ENCODE peak calls at places on chromosomes 1 and 21, in nine cellular contexts. J is iris pigment epithelial cell; W is effector memory CD8-positive, alpha-beta T cell; R is lower leg skin; X is mucosa of gallbladder; N is erythroblast; V is CD8-positive, alpha-beta T cell; I is fibroblast of mammary gland; S is A549. Z is an unnamed sample.

GRCh38 chr21:44285102-44285501 is 574 bp upstream of the AIRE start:
- DNase-seq in J (no peak), W (no peak), R (no peak), X (no peak), N (no peak), V (no peak), I (no peak), S (no peak), Z (no peak)

GRCh38 chr1:15870421-15870820 is 22.9 kb downstream of the SPEN start:
- DNase-seq in J (peak; percentile 42), W (no peak), R (no peak), X (no peak), N (no peak), V (no peak), I (peak; percentile 50), S (no peak), Z (no peak)

GRCh38 chr1:236416165-236416564 is 22.1 kb downstream of the EDARADD start:
- DNase-seq in J (no peak), W (peak; percentile 68), R (peak; percentile 25), X (no peak), N (peak; percentile 49), V (peak; percentile 32), I (no peak), S (no peak), Z (no peak)

GRCh38 chr21:17726047-17726446 is 93.1 kb downstream of the C21orf91 start:
- DNase-seq in J (peak; percentile 17), W (no peak), R (no peak), X (no peak), N (no peak), V (no peak), I (peak; percentile 2), S (peak; percentile 20), Z (no peak)

GRCh38 chr1:206445861-206446495 is 24.3 kb upstream of the IKBKE start:
- DNase-seq in J (no peak), W (no peak), R (no peak), X (no peak), N (no peak), V (no peak), I (no peak), S (no peak), Z (no peak)

GRCh38 chr1:28512058-28512611 is 6.3 kb downstream of the RCC1 start:
- DNase-seq in J (peak; percentile 26), W (no peak), R (no peak), X (no peak), N (no peak), V (no peak), I (peak; percentile 50), S (peak; percentile 49), Z (no peak)

GRCh38 chr1:234593771-234594504 is 16.0 kb downstream of the IRF2BP2 start:
- DNase-seq in J (no peak), W (no peak), R (no peak), X (no peak), N (no peak), V (no peak), I (no peak), S (no peak), Z (no peak)

GRCh38 chr1:231590453-231591198 is 36.0 kb upstream of the DISC1 start:
- DNase-seq in J (peak; percentile 80), W (peak; percentile 14), R (no peak), X (peak; percentile 31), N (peak; percentile 54), V (peak; percentile 29), I (peak; percentile 82), S (peak; percentile 83), Z (no peak)

GRCh38 chr1:36108314-36108713 is 16.7 kb downstream of the COL8A2 start:
- DNase-seq in J (peak; percentile 83), W (no peak), R (no peak), X (no peak), N (no peak), V (no peak), I (peak; percentile 25), S (no peak), Z (no peak)

GRCh38 chr1:39675220-39675619 is 3.3 kb upstream of the NT5C1A start:
- DNase-seq in J (no peak), W (no peak), R (no peak), X (no peak), N (no peak), V (no peak), I (no peak), S (no peak), Z (no peak)

GRCh38 chr1:67135354-67135753 is 584 bp upstream of the C1orf141 start:
- DNase-seq in J (peak; percentile 93), W (no peak), R (no peak), X (no peak), N (no peak), V (no peak), I (peak; percentile 90), S (no peak), Z (no peak)

GRCh38 chr1:224700915-224701531 is 84.9 kb downstream of the CNIH3 start:
- DNase-seq in J (peak; percentile 13), W (no peak), R (no peak), X (no peak), N (peak; percentile 14), V (no peak), I (peak; percentile 42), S (peak; percentile 24), Z (peak; percentile 9)

GRCh38 chr1:160004427-160004826 is 27.4 kb downstream of the PIGM start:
- DNase-seq in J (no peak), W (no peak), R (no peak), X (no peak), N (no peak), V (no peak), I (no peak), S (no peak), Z (no peak)

GRCh38 chr1:182617734-182618288 is 13.6 kb upstream of the RGS16 start:
- DNase-seq in J (peak; percentile 11), W (no peak), R (no peak), X (no peak), N (no peak), V (no peak), I (peak; percentile 54), S (no peak), Z (no peak)

GRCh38 chr1:154726443-154726842 is 118.5 kb upstream of the ADAR start:
- DNase-seq in J (peak; percentile 25), W (no peak), R (no peak), X (no peak), N (no peak), V (no peak), I (no peak), S (no peak), Z (no peak)

GRCh38 chr1:201539561-201540404 is 856 bp downstream of the NAV1 start:
- DNase-seq in J (peak; percentile 50), W (no peak), R (peak; percentile 95), X (no peak), N (no peak), V (no peak), I (peak; percentile 76), S (no peak), Z (no peak)

GRCh38 chr21:25005388-25005787 is 601.9 kb downstream of the MRPL39 start:
- DNase-seq in J (peak; percentile 26), W (no peak), R (no peak), X (no peak), N (no peak), V (no peak), I (peak; percentile 48), S (no peak), Z (no peak)

GRCh38 chr1:30478288-30478687 is 245.1 kb downstream of the MATN1 start:
- DNase-seq in J (no peak), W (no peak), R (peak; percentile 29), X (no peak), N (no peak), V (no peak), I (no peak), S (no peak), Z (no peak)

GRCh38 chr1:169321539-169321938 is 46.1 kb downstream of the NME7 start:
- DNase-seq in J (peak; percentile 81), W (no peak), R (no peak), X (no peak), N (no peak), V (no peak), I (peak; percentile 80), S (peak; percentile 3), Z (no peak)

GRCh38 chr1:154883919-154884867 is 14.1 kb upstream of the KCNN3 start:
- DNase-seq in J (no peak), W (no peak), R (peak; percentile 81), X (no peak), N (peak; percentile 89), V (no peak), I (no peak), S (no peak), Z (peak; percentile 92)

GRCh38 chr21:35023396-35024070 is 25.6 kb downstream of the RUNX1 start:
- DNase-seq in J (no peak), W (no peak), R (peak; percentile 50), X (no peak), N (no peak), V (no peak), I (no peak), S (no peak), Z (no peak)

GRCh38 chr1:41582851-41583657 is 98.6 kb upstream of the EDN2 start:
- DNase-seq in J (no peak), W (no peak), R (no peak), X (no peak), N (no peak), V (no peak), I (no peak), S (no peak), Z (no peak)

GRCh38 chr1:192939440-192939839 is 119.7 kb downstream of the UCHL5 start:
- DNase-seq in J (no peak), W (no peak), R (no peak), X (no peak), N (no peak), V (no peak), I (no peak), S (no peak), Z (no peak)

GRCh38 chr1:201917362-201918033 is 28.8 kb downstream of the SHISA4 start:
- DNase-seq in J (peak; percentile 91), W (no peak), R (no peak), X (peak; percentile 51), N (no peak), V (no peak), I (peak; percentile 96), S (peak; percentile 46), Z (no peak)

GRCh38 chr21:45889961-45890360 is 91.6 kb upstream of the COL6A1 start:
- DNase-seq in J (no peak), W (no peak), R (no peak), X (no peak), N (no peak), V (no peak), I (no peak), S (no peak), Z (no peak)

GRCh38 chr1:77642196-77642595 is 40.3 kb downstream of the ZZZ3 start:
- DNase-seq in J (peak; percentile 63), W (no peak), R (no peak), X (no peak), N (no peak), V (no peak), I (no peak), S (no peak), Z (no peak)

GRCh38 chr1:218971166-218971565 is 202.5 kb upstream of the LYPLAL1 start:
- DNase-seq in J (peak; percentile 31), W (no peak), R (no peak), X (no peak), N (no peak), V (no peak), I (peak; percentile 30), S (no peak), Z (no peak)

GRCh38 chr1:160546942-160547341 is 23.9 kb upstream of the SLAMF6 start:
- DNase-seq in J (no peak), W (no peak), R (no peak), X (no peak), N (no peak), V (no peak), I (no peak), S (no peak), Z (no peak)

GRCh38 chr1:147168626-147169058 is 3.6 kb downstream of the PRKAB2 start:
- DNase-seq in J (peak; percentile 51), W (no peak), R (no peak), X (peak; percentile 83), N (peak; percentile 57), V (no peak), I (peak; percentile 60), S (no peak), Z (no peak)

GRCh38 chr1:236718328-236718727 is 32.0 kb downstream of the ACTN2 start:
- DNase-seq in J (no peak), W (no peak), R (no peak), X (no peak), N (no peak), V (no peak), I (no peak), S (no peak), Z (no peak)

GRCh38 chr1:42105025-42105424 is 48.2 kb upstream of the GUCA2B start:
- DNase-seq in J (no peak), W (no peak), R (peak; percentile 17), X (no peak), N (no peak), V (no peak), I (no peak), S (no peak), Z (no peak)

Z was measured in CMK.